ENCODE peak calls at places on chromosomes 1 and 21, in four cellular contexts. S, G, A and U are unnamed samples.

GRCh38 chr1:198686069-198686728 is 47.4 kb downstream of the PTPRC start:
- DNase-seq in S (no peak), G (peak; percentile 64), A (peak; percentile 30), U (no peak)

GRCh38 chr21:45427331-45428271 is 22.6 kb downstream of the COL18A1 start:
- DNase-seq in G (peak; percentile 98), A (peak; percentile 97), S (peak; percentile 67), U (peak; percentile 91)

GRCh38 chr1:109796484-109797305 is 33.0 kb upstream of the EPS8L3 start:
- DNase-seq in S (no peak), A (no peak), G (peak; percentile 55), U (no peak)

GRCh38 chr1:905071-905749 is 18.5 kb upstream of the SAMD11 start:
- DNase-seq in A (peak; percentile 64), S (no peak), G (no peak), U (peak; percentile 57)

GRCh38 chr1:48677306-48678287 is 99.1 kb downstream of the BEND5 start:
- DNase-seq in A (peak; percentile 77), G (peak; percentile 41), S (peak; percentile 29), U (peak; percentile 79)

GRCh38 chr21:43911935-43912487 is 47.0 kb downstream of the AGPAT3 start:
- DNase-seq in G (no peak), A (no peak), S (no peak), U (no peak)

GRCh38 chr1:222709700-222710153 is 2.6 kb downstream of the AIDA start:
- DNase-seq in S (no peak), A (no peak), G (peak; percentile 5), U (no peak)

GRCh38 chr1:151165281-151165737 is 393 bp downstream of the LYSMD1 start:
- DNase-seq in G (peak; percentile 49), S (no peak), A (peak; percentile 89), U (peak; percentile 84)

GRCh38 chr1:156465747-156466365 is 34.7 kb downstream of the MEF2D start:
- DNase-seq in A (no peak), S (no peak), G (no peak), U (peak; percentile 66)

GRCh38 chr1:89383185-89383584 is 19.3 kb downstream of the GBP6 start:
- DNase-seq in G (no peak), S (no peak), A (no peak), U (no peak)

GRCh38 chr1:11794446-11795237 is 11.1 kb downstream of the MTHFR start:
- DNase-seq in S (no peak), A (no peak), G (no peak), U (no peak)

GRCh38 chr1:205286335-205286950 is 35.1 kb downstream of the NUAK2 start:
- DNase-seq in G (peak; percentile 36), A (no peak), S (no peak), U (no peak)

GRCh38 chr1:175889044-175889443 is 145.6 kb upstream of the TNR start:
- DNase-seq in G (peak; percentile 9), A (no peak), S (no peak), U (no peak)

GRCh38 chr1:36239941-36240637 is 15.8 kb downstream of the THRAP3 start:
- DNase-seq in G (peak; percentile 45), A (no peak), S (no peak), U (no peak)

GRCh38 chr1:179825201-179825600 is 52.4 kb downstream of the TOR1AIP2 start:
- DNase-seq in A (no peak), G (no peak), S (no peak), U (peak; percentile 21)

GRCh38 chr21:43924421-43925095 is 59.5 kb downstream of the AGPAT3 start:
- DNase-seq in G (no peak), S (no peak), A (no peak), U (no peak)

GRCh38 chr1:28601696-28602095 is 9.6 kb downstream of the RAB42 start:
- DNase-seq in S (no peak), A (peak; percentile 79), G (peak; percentile 97), U (no peak)

GRCh38 chr1:36322786-36323635 is 434 bp downstream of the EVA1B start:
- DNase-seq in G (peak; percentile 59), A (peak; percentile 69), S (no peak), U (peak; percentile 70)

GRCh38 chr1:155301342-155301841 is at the start of gene PKLR:
- DNase-seq in G (no peak), A (no peak), S (no peak), U (no peak)

GRCh38 chr1:223009421-223009820 is 133.6 kb downstream of the TLR5 start:
- DNase-seq in G (no peak), A (no peak), S (no peak), U (no peak)

GRCh38 chr1:19044471-19044870 is 88.0 kb upstream of the IFFO2 start:
- DNase-seq in S (no peak), A (no peak), G (no peak), U (peak; percentile 26)

GRCh38 chr21:44440241-44441040 is 14.9 kb upstream of the LRRC3 start:
- DNase-seq in A (no peak), S (no peak), G (no peak), U (no peak)

GRCh38 chr21:45747802-45748445 is 104.4 kb downstream of the PCBP3 start:
- DNase-seq in S (no peak), G (peak; percentile 51), A (peak; percentile 23), U (no peak)

GRCh38 chr1:164667010-164667409 is 108.0 kb downstream of the PBX1 start:
- DNase-seq in S (no peak), A (no peak), G (no peak), U (no peak)

GRCh38 chr1:15714438-15715136 is 21.5 kb upstream of the SLC25A34 start:
- DNase-seq in A (no peak), S (no peak), G (peak; percentile 75), U (no peak)

GRCh38 chr1:150322310-150322709 is 977 bp downstream of the PRPF3 start:
- DNase-seq in A (no peak), G (peak; percentile 15), S (no peak), U (no peak)

GRCh38 chr1:25813734-25814471 is 5.9 kb upstream of the MTFR1L start:
- DNase-seq in G (no peak), S (no peak), A (no peak), U (no peak)

GRCh38 chr1:94986783-94987182 is 59.9 kb upstream of the CNN3 start:
- DNase-seq in G (peak; percentile 84), A (no peak), S (no peak), U (no peak)

GRCh38 chr1:224213438-224214119 is 30.5 kb downstream of the DEGS1 start:
- DNase-seq in G (no peak), S (peak; percentile 44), A (peak; percentile 88), U (peak; percentile 62)

GRCh38 chr21:44872568-44873355 is 728 bp downstream of the PTTG1IP start:
- DNase-seq in G (peak; percentile 46), A (peak; percentile 47), S (no peak), U (no peak)

GRCh38 chr1:179083031-179083345 is 1.1 kb downstream of the TOR3A start:
- DNase-seq in A (peak; percentile 73), S (no peak), G (peak; percentile 39), U (no peak)

GRCh38 chr1:19468397-19468956 is 16.9 kb downstream of the CAPZB start:
- DNase-seq in S (no peak), G (no peak), A (peak; percentile 46), U (no peak)

GRCh38 chr1:5955479-5955977 is 36.7 kb downstream of the NPHP4 start:
- DNase-seq in A (no peak), S (no peak), G (no peak), U (no peak)
- H4K5ac ChIP-seq in A (no peak overlapping the region), S (no peak overlapping the region), G (no peak overlapping the region), U (no peak overlapping the region)

GRCh38 chr1:238409947-238410346 is 519.2 kb upstream of the ZP4 start:
- DNase-seq in S (no peak), G (peak; percentile 44), A (no peak), U (no peak)

GRCh38 chr1:238404921-238405320 is 514.2 kb upstream of the ZP4 start:
- DNase-seq in S (no peak), A (no peak), G (peak; percentile 51), U (no peak)

GRCh38 chr1:238406098-238406497 is 515.4 kb upstream of the ZP4 start:
- DNase-seq in G (no peak), S (no peak), A (no peak), U (no peak)

GRCh38 chr1:238408737-238409136 is 518.0 kb upstream of the ZP4 start:
- DNase-seq in S (no peak), G (peak; percentile 1), A (no peak), U (no peak)

DNA sequence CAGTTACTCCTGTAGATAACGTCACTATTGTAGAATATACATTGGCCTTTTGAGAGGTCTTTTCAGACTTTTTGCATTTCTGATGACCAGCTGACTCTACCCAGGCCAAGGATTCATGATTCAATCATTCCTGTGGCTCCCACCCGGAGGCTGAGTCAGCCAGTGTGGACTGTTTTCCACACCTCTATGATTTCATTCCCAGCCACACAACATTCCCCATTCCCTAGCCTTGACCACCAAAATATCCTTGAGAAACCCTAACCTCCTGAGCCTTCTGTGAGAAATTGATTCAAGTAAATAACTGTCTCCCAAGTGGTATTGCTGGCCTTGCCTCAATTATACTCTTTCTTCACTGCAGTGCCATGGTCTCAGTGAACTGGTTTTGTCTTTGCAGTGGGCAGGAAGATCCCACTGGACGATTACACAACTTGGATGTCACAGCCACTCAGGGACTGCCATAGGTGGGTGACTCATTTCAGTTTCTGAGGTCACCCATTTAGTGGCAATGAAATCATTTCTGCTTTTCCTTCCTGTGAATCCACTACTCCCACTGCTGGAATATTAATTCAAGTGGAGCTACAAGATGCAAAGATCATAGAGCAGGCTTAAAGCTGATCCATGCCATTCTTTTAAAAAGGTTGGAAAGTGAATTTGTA is 518.6 kb upstream of the ZP4 start:
- DNase-seq in A (no peak), S (no peak), G (peak; percentile 93), U (no peak)
- H2BK5ac ChIP-seq in A (no peak overlapping the region), S (no peak overlapping the region), G (peak overlapping the region; percentile 90), U (no peak overlapping the region)

GRCh38 chr1:100053727-100054126 is 79.0 kb downstream of the SASS6 start:
- DNase-seq in G (no peak), A (no peak), S (no peak), U (no peak)
- H4K5ac ChIP-seq in G (no peak overlapping the region), A (no peak overlapping the region), S (no peak overlapping the region), U (no peak overlapping the region)

GRCh38 chr1:116157096-116157495 is 45.9 kb downstream of the MAB21L3 start:
- DNase-seq in A (no peak), S (no peak), G (no peak), U (no peak)
- H2BK5ac ChIP-seq in A (no peak overlapping the region), S (no peak overlapping the region), G (no peak overlapping the region), U (no peak overlapping the region)

GRCh38 chr1:230333590-230334446 is 92.3 kb downstream of the PGBD5 start:
- DNase-seq in A (no peak), G (no peak), S (no peak), U (no peak)
- H4K5ac ChIP-seq in A (no peak overlapping the region), G (no peak overlapping the region), S (no peak overlapping the region), U (no peak overlapping the region)